ENCODE peak calls at places on chromosomes 2 and 18, in five cellular contexts. R, O, S, F and Z are unnamed samples.

GRCh38 chr18:49015886-49016647 is 65.3 kb upstream of the SMAD7 start:
- DNase-seq in F (no peak), R (no peak), S (peak), O (no peak), Z (no peak)

GRCh38 chr2:219772103-219772502 is 144.7 kb downstream of the SLC4A3 start:
- DNase-seq in O (no peak), S (no peak), F (no peak), R (no peak), Z (no peak)

GRCh38 chr2:241944821-241945220 is 75.3 kb downstream of the RTP5 start:
- DNase-seq in F (no peak), S (no peak), R (no peak), O (no peak), Z (no peak)

GRCh38 chr2:29042581-29043075 is 31.7 kb downstream of the PCARE start:
- DNase-seq in O (peak), R (no peak), S (no peak), F (peak), Z (no peak)

GRCh38 chr2:234967201-234967873 is 15.5 kb downstream of the SH3BP4 start:
- DNase-seq in S (no peak), O (no peak), R (no peak), F (no peak), Z (no peak)

GRCh38 chr2:88601302-88601701 is 26.0 kb downstream of the EIF2AK3 start:
- DNase-seq in O (no peak), R (no peak), S (no peak), F (no peak), Z (no peak)

GRCh38 chr2:73920577-73921545 is 5.8 kb upstream of the DGUOK start:
- DNase-seq in F (no peak), R (no peak), S (peak), O (peak), Z (peak)

GRCh38 chr18:70422061-70422965 is 133.5 kb downstream of the SOCS6 start:
- DNase-seq in F (peak), R (no peak), O (peak), S (peak), Z (no peak)

GRCh38 chr2:189347540-189347939 is 93.7 kb upstream of the WDR75 start:
- DNase-seq in S (peak), R (no peak), F (peak), O (peak), Z (no peak)

GRCh38 chr2:19460761-19461160 is 102.3 kb upstream of the OSR1 start:
- DNase-seq in F (no peak), S (no peak), R (no peak), O (no peak), Z (no peak)

GRCh38 chr2:211836409-211836808 is 702.2 kb downstream of the ERBB4 start:
- DNase-seq in R (no peak), O (no peak), F (no peak), S (no peak), Z (no peak)

GRCh38 chr2:54787760-54788366 is 64.4 kb downstream of the EML6 start:
- DNase-seq in S (no peak), F (no peak), O (no peak), R (no peak), Z (no peak)

GRCh38 chr2:212903413-212903812 is 248.0 kb downstream of the IKZF2 start:
- DNase-seq in R (no peak), O (no peak), F (no peak), S (no peak), Z (no peak)

GRCh38 chr18:12014521-12014920 is 33.2 kb downstream of the IMPA2 start:
- DNase-seq in F (no peak), R (no peak), S (no peak), O (no peak), Z (no peak)